ENCODE peak calls at places on chromosomes 16 and 17, in seven cellular contexts. One of them, this sample, is unnamed.
A peak's percentile ranks its signal among the peaks of the same experiment; 100 is the strongest.

GRCh38 chr17:56979091-56979480 is 1.2 kb downstream of the SCPEP1 start:
- DNase-seq in fibroblast of mammary gland: no peak
- DNase-seq in hepatocyte: no peak
- DNase-seq in AG09309: no peak
- DNase-seq in PC-3: no peak
- DNase-seq in lower leg skin: no peak
- DNase-seq in upper lobe of right lung: no peak
- DNase-seq in this sample: no peak

GRCh38 chr16:3171181-3171854 is 16.7 kb upstream of the OR1F1 start:
- DNase-seq in AG09309: no peak
- DNase-seq in upper lobe of right lung: no peak
- DNase-seq in lower leg skin: no peak
- DNase-seq in PC-3: no peak
- DNase-seq in hepatocyte: no peak
- DNase-seq in fibroblast of mammary gland: no peak
- DNase-seq in this sample: no peak

GRCh38 chr17:82061047-82061925 is 4.3 kb downstream of the DUS1L start:
- DNase-seq in fibroblast of mammary gland: no peak
- DNase-seq in AG09309: no peak
- DNase-seq in upper lobe of right lung: no peak
- DNase-seq in PC-3: no peak
- DNase-seq in hepatocyte: no peak
- DNase-seq in lower leg skin: no peak
- DNase-seq in this sample: no peak

GRCh38 chr17:60781880-60782412 is 104.3 kb downstream of the BCAS3 start:
- DNase-seq in hepatocyte: no peak
- DNase-seq in AG09309: no peak
- DNase-seq in lower leg skin: no peak
- DNase-seq in fibroblast of mammary gland: no peak
- DNase-seq in upper lobe of right lung: no peak
- DNase-seq in PC-3: no peak
- DNase-seq in this sample: no peak

GRCh38 chr16:54353097-54353496 is 66.5 kb upstream of the IRX3 start:
- DNase-seq in lower leg skin: no peak
- DNase-seq in hepatocyte: no peak
- DNase-seq in AG09309: no peak
- DNase-seq in PC-3: no peak
- DNase-seq in fibroblast of mammary gland: no peak
- DNase-seq in upper lobe of right lung: no peak
- DNase-seq in this sample: no peak

GRCh38 chr17:66087073-66087472 is 104.9 kb downstream of the CEP112 start:
- DNase-seq in upper lobe of right lung: no peak
- DNase-seq in lower leg skin: no peak
- DNase-seq in PC-3: no peak
- DNase-seq in hepatocyte: no peak
- DNase-seq in AG09309: peak; percentile 1
- DNase-seq in fibroblast of mammary gland: peak; percentile 25
- DNase-seq in this sample: no peak

GRCh38 chr17:15943971-15944719 is 785 bp upstream of the ADORA2B start:
- DNase-seq in PC-3: no peak
- DNase-seq in lower leg skin: no peak
- DNase-seq in fibroblast of mammary gland: no peak
- DNase-seq in upper lobe of right lung: no peak
- DNase-seq in hepatocyte: no peak
- DNase-seq in AG09309: no peak
- DNase-seq in this sample: no peak

GRCh38 chr17:12961655-12962054 is 56.2 kb downstream of the ELAC2 start:
- DNase-seq in AG09309: no peak
- DNase-seq in upper lobe of right lung: no peak
- DNase-seq in lower leg skin: no peak
- DNase-seq in PC-3: no peak
- DNase-seq in fibroblast of mammary gland: no peak
- DNase-seq in hepatocyte: no peak
- DNase-seq in this sample: no peak

GRCh38 chr16:30335598-30336474 is 19.3 kb downstream of the CD2BP2 start:
- DNase-seq in lower leg skin: no peak
- DNase-seq in fibroblast of mammary gland: peak; percentile 26
- DNase-seq in AG09309: no peak
- DNase-seq in hepatocyte: peak; percentile 37
- DNase-seq in PC-3: peak; percentile 50
- DNase-seq in upper lobe of right lung: peak; percentile 66
- DNase-seq in this sample: no peak

GRCh38 chr16:86118467-86119307 is 219.7 kb downstream of the IRF8 start:
- DNase-seq in upper lobe of right lung: no peak
- DNase-seq in lower leg skin: peak; percentile 81
- DNase-seq in fibroblast of mammary gland: no peak
- DNase-seq in PC-3: no peak
- DNase-seq in AG09309: no peak
- DNase-seq in hepatocyte: peak; percentile 65
- DNase-seq in this sample: no peak

GRCh38 chr17:74176546-74177001 is 26.9 kb upstream of the RPL38 start:
- DNase-seq in PC-3: peak; percentile 82
- DNase-seq in hepatocyte: peak; percentile 85
- DNase-seq in fibroblast of mammary gland: peak; percentile 61
- DNase-seq in upper lobe of right lung: no peak
- DNase-seq in AG09309: peak; percentile 16
- DNase-seq in lower leg skin: peak; percentile 91
- DNase-seq in this sample: peak; percentile 13

GRCh38 chr16:83808573-83809014 is 816 bp downstream of the HSBP1 start:
- DNase-seq in lower leg skin: no peak
- DNase-seq in upper lobe of right lung: no peak
- DNase-seq in PC-3: no peak
- DNase-seq in fibroblast of mammary gland: no peak
- DNase-seq in AG09309: no peak
- DNase-seq in hepatocyte: no peak
- DNase-seq in this sample: no peak

GRCh38 chr17:48671697-48672171 is 45.6 kb upstream of the HOXB9 start:
- DNase-seq in upper lobe of right lung: peak; percentile 85
- DNase-seq in hepatocyte: peak; percentile 90
- DNase-seq in AG09309: peak; percentile 21
- DNase-seq in lower leg skin: peak; percentile 96
- DNase-seq in PC-3: peak; percentile 95
- DNase-seq in fibroblast of mammary gland: peak; percentile 71
- DNase-seq in this sample: no peak

GRCh38 chr16:88886915-88887521 is 20.6 kb upstream of the PABPN1L start:
- DNase-seq in upper lobe of right lung: peak; percentile 76
- DNase-seq in fibroblast of mammary gland: peak; percentile 57
- DNase-seq in hepatocyte: peak; percentile 55
- DNase-seq in PC-3: no peak
- DNase-seq in lower leg skin: no peak
- DNase-seq in AG09309: no peak
- DNase-seq in this sample: no peak

GRCh38 chr16:29898135-29898534 is 1.2 kb downstream of the SEZ6L2 start:
- DNase-seq in hepatocyte: no peak
- DNase-seq in AG09309: no peak
- DNase-seq in upper lobe of right lung: no peak
- DNase-seq in PC-3: no peak
- DNase-seq in fibroblast of mammary gland: no peak
- DNase-seq in lower leg skin: no peak
- DNase-seq in this sample: no peak

GRCh38 chr17:80219777-80220708 is at the start of the genes SGSH and SLC26A11:
- DNase-seq in PC-3: peak; percentile 63
- DNase-seq in lower leg skin: peak; percentile 97
- DNase-seq in upper lobe of right lung: peak; percentile 92
- DNase-seq in hepatocyte: peak; percentile 92
- DNase-seq in fibroblast of mammary gland: peak; percentile 30
- DNase-seq in AG09309: no peak
- DNase-seq in this sample: no peak

GRCh38 chr16:80583466-80583865 is 42.7 kb downstream of the DYNLRB2 start:
- DNase-seq in AG09309: peak; percentile 45
- DNase-seq in upper lobe of right lung: no peak
- DNase-seq in lower leg skin: peak; percentile 26
- DNase-seq in PC-3: peak; percentile 64
- DNase-seq in hepatocyte: no peak
- DNase-seq in fibroblast of mammary gland: peak; percentile 78
- DNase-seq in this sample: peak; percentile 7

GRCh38 chr17:64449545-64449944 is 630 bp downstream of the MILR1 start:
- DNase-seq in hepatocyte: no peak
- DNase-seq in upper lobe of right lung: no peak
- DNase-seq in lower leg skin: no peak
- DNase-seq in AG09309: no peak
- DNase-seq in PC-3: no peak
- DNase-seq in fibroblast of mammary gland: peak; percentile 27
- DNase-seq in this sample: no peak

GRCh38 chr17:17985555-17985954 is 12.9 kb downstream of the DRC3 start:
- DNase-seq in upper lobe of right lung: no peak
- DNase-seq in fibroblast of mammary gland: peak; percentile 16
- DNase-seq in PC-3: no peak
- DNase-seq in lower leg skin: no peak
- DNase-seq in hepatocyte: no peak
- DNase-seq in AG09309: no peak
- DNase-seq in this sample: peak; percentile 21
- TF ChIP-seq CTCF in upper lobe of right lung: no peak
- TF ChIP-seq CTCF in fibroblast of mammary gland: peak; percentile 28
- TF ChIP-seq CTCF in PC-3: peak; percentile 59
- TF ChIP-seq CTCF in lower leg skin: no peak
- TF ChIP-seq CTCF in hepatocyte: no peak
- TF ChIP-seq CTCF in AG09309: peak; percentile 37
- TF ChIP-seq CTCF in this sample: peak; percentile 65

DNA sequence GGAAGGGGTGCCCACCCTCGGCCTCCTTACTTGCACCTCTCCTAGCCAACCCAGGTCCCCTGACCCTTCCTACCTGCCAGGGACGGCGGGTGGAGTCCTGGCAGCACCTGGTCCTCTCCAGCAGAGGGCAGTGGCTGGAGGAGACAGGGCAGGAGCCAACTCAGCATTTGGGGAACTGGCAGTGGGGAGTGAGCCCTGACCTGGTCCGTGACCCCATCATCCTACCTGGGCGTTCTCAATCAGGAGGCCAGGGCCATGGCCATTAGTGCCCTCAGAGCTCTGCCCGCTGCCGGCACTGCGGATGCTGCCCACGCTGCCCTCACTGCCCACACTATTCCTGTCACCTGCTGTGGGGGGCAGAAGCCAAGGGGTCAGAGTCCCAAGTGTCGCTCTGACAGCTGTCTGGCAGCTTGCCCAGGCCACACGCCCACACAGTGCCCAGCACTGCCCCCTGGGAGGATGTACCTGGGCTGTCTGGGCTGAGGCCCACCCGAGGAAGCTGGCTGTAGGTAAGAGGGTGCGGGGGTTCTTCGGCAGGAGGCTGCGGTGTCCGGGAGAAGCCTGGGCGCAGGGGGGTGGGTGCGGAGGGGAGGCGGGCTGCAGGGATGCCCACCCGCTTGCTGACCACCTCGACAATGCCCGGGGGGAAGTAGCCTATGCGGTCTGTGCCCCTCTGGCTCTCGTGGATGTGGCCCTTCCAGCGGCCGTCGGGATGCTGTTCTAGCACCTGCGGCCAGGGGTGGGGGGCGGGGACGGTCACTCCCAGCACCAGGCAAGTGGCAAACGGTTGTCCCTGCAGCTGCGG is 10.8 kb downstream of the CASKIN2 start:
- DNase-seq in PC-3: peak; percentile 65
- DNase-seq in fibroblast of mammary gland: no peak
- DNase-seq in lower leg skin: no peak
- DNase-seq in hepatocyte: peak; percentile 58
- DNase-seq in AG09309: no peak
- DNase-seq in upper lobe of right lung: peak; percentile 70
- DNase-seq in this sample: no peak
- H3K4me3 ChIP-seq in PC-3: no peak overlapping the region
- H3K4me3 ChIP-seq in fibroblast of mammary gland: no peak overlapping the region
- H3K4me3 ChIP-seq in lower leg skin: no peak overlapping the region
- H3K4me3 ChIP-seq in hepatocyte: no peak overlapping the region
- H3K4me3 ChIP-seq in AG09309: no peak overlapping the region
- H3K4me3 ChIP-seq in upper lobe of right lung: no peak overlapping the region
- H3K4me3 ChIP-seq in this sample: no peak overlapping the region

DNA sequence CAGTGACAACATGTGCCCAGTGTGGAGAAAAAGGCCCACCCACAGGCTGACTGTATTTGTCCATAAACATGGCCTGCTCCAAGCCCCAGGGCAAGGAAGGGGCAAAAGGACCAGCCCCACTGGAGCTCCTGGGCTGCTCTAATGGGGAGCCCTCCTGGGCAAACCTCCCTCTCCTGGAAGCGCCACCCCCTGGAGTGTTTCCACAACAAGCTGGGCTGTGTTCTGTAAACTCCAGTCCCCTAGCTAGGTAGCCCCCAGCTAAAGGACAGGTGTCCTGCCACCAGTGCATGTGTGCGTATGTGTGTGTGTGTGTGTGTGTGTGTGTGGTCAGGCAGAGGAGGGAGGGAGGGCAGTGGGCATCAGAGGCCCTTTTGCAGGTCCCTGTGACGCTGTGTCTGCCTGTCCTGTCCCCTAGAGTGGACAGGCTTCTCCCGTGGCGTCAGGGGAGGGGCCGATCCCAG is 11.3 kb upstream of the STAC2 start:
- DNase-seq in PC-3: no peak
- DNase-seq in upper lobe of right lung: no peak
- DNase-seq in lower leg skin: no peak
- DNase-seq in hepatocyte: peak; percentile 7
- DNase-seq in AG09309: no peak
- DNase-seq in fibroblast of mammary gland: no peak
- DNase-seq in this sample: no peak
- TF ChIP-seq CTCF in PC-3: no peak
- TF ChIP-seq CTCF in upper lobe of right lung: no peak
- TF ChIP-seq CTCF in lower leg skin: no peak
- TF ChIP-seq CTCF in hepatocyte: no peak
- TF ChIP-seq CTCF in AG09309: no peak
- TF ChIP-seq CTCF in fibroblast of mammary gland: no peak
- TF ChIP-seq CTCF in this sample: no peak

GRCh38 chr17:39753514-39754160 is 15.9 kb downstream of the GRB7 start:
- DNase-seq in PC-3: peak; percentile 25
- DNase-seq in hepatocyte: peak; percentile 79
- DNase-seq in fibroblast of mammary gland: peak; percentile 1
- DNase-seq in upper lobe of right lung: no peak
- DNase-seq in lower leg skin: peak; percentile 90
- DNase-seq in AG09309: no peak
- DNase-seq in this sample: no peak

GRCh38 chr17:39755550-39756375 is 18.0 kb downstream of the GRB7 start:
- DNase-seq in hepatocyte: no peak
- DNase-seq in upper lobe of right lung: no peak
- DNase-seq in PC-3: no peak
- DNase-seq in fibroblast of mammary gland: peak; percentile 2
- DNase-seq in lower leg skin: peak; percentile 85
- DNase-seq in AG09309: no peak
- DNase-seq in this sample: peak; percentile 81

GRCh38 chr17:39756376-39757079 is 18.8 kb downstream of the GRB7 start:
- DNase-seq in fibroblast of mammary gland: no peak
- DNase-seq in PC-3: no peak
- DNase-seq in lower leg skin: peak; percentile 82
- DNase-seq in AG09309: no peak
- DNase-seq in hepatocyte: no peak
- DNase-seq in upper lobe of right lung: no peak
- DNase-seq in this sample: no peak

GRCh38 chr17:39754161-39754957 is 16.6 kb downstream of the GRB7 start:
- DNase-seq in AG09309: peak; percentile 42
- DNase-seq in lower leg skin: peak; percentile 98
- DNase-seq in PC-3: peak; percentile 89
- DNase-seq in hepatocyte: peak; percentile 95
- DNase-seq in fibroblast of mammary gland: peak; percentile 73
- DNase-seq in upper lobe of right lung: peak; percentile 99
- DNase-seq in this sample: peak; percentile 82

DNA sequence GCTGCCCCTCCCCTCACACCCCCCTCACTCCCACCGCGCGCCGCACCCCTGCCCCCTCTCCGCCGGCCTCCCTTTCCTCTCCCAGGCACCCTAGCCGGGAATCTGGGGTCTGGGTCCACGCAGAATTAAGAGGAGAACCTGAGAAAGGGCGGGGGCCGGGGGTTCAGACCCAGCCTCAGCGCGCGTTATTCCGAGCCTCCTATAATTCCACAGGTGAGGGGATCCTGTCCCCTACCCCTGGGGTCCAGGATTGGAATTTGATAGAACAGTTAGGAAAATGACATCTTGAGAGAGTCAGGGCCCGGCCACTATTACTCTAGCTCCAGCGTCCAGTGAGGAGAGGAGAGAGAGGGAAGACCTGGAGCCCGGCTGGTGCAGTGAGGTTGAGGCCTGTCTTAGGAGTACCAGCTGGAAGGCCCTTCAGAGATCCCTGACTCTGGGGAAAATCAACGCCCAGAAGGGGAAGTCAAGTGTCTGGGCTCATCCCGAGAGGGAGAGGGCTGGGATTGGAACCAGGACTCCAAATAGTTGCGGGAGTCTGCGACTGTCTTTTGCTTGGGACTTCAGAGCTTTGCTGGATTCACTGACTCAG is 17.3 kb downstream of the GRB7 start:
- DNase-seq in fibroblast of mammary gland: no peak
- DNase-seq in PC-3: no peak
- DNase-seq in lower leg skin: peak; percentile 89
- DNase-seq in AG09309: no peak
- DNase-seq in hepatocyte: peak; percentile 39
- DNase-seq in upper lobe of right lung: no peak
- DNase-seq in this sample: no peak
- H3K4me3 ChIP-seq in fibroblast of mammary gland: peak overlapping the region; percentile 60
- H3K4me3 ChIP-seq in PC-3: peak overlapping the region; percentile 75
- H3K4me3 ChIP-seq in lower leg skin: peak overlapping the region; percentile 44
- H3K4me3 ChIP-seq in AG09309: peak overlapping the region; percentile 70
- H3K4me3 ChIP-seq in hepatocyte: peak overlapping the region; percentile 71
- H3K4me3 ChIP-seq in upper lobe of right lung: peak overlapping the region; percentile 64
- H3K4me3 ChIP-seq in this sample: peak overlapping the region; percentile 58